ENCODE peak calls at places on chromosome 9, in six cellular contexts. W is mesenchymal stem cell, N is NCI-H2171, K is uterus, U is endothelial cell, Z is globus pallidus. T is an unnamed sample.

GRCh38 chr9:123568691-123569342 is 212.8 kb downstream of the CRB2 start:
- DNase-seq in W (no peak), N (peak), K (no peak), U (no peak), Z (no peak), T (no peak)

GRCh38 chr9:82132024-82132423 is 143.5 kb downstream of the SPATA31D1 start:
- DNase-seq in W (no peak), N (no peak), K (no peak), U (no peak), Z (no peak), T (no peak)

GRCh38 chr9:89483592-89484474 is 14.1 kb downstream of the SEMA4D start:
- DNase-seq in W (no peak), N (no peak), K (no peak), U (no peak), Z (no peak), T (no peak)

GRCh38 chr9:111389406-111389805 is 59.4 kb upstream of the OR2K2 start:
- DNase-seq in W (no peak), N (no peak), K (no peak), U (no peak), Z (no peak), T (no peak)

GRCh38 chr9:135830496-135830895 is 76.8 kb downstream of the CAMSAP1 start:
- DNase-seq in W (peak), N (no peak), K (no peak), U (no peak), Z (no peak), T (no peak)

GRCh38 chr9:121098567-121099198 is 23.9 kb downstream of the CNTRL start:
- DNase-seq in W (no peak), N (no peak), K (no peak), U (no peak), Z (no peak), T (no peak)

GRCh38 chr9:132114102-132114707 is 34.5 kb upstream of the MED27 start:
- DNase-seq in W (peak), N (no peak), K (no peak), U (peak), Z (peak), T (peak)

GRCh38 chr9:119003218-119003617 is 366.0 kb downstream of the BRINP1 start:
- DNase-seq in W (peak), N (peak), K (no peak), U (no peak), Z (no peak), T (no peak)

GRCh38 chr9:111597852-111598729 is 1.4 kb downstream of the PTGR1 start:
- DNase-seq in W (peak), N (peak), K (peak), U (peak), Z (peak), T (peak)

GRCh38 chr9:111986035-111986556 is 89.5 kb downstream of the UGCG start:
- DNase-seq in W (peak), N (no peak), K (no peak), U (no peak), Z (no peak), T (no peak)

GRCh38 chr9:806285-807156 is 35.0 kb upstream of the DMRT1 start:
- DNase-seq in W (peak), N (peak), K (no peak), U (peak), Z (peak), T (peak)

GRCh38 chr9:7226007-7226670 is 468.4 kb downstream of the KDM4C start:
- DNase-seq in W (no peak), N (no peak), K (no peak), U (no peak), Z (no peak), T (no peak)

GRCh38 chr9:133332381-133332730 is 3.6 kb downstream of the SURF6 start:
- DNase-seq in W (no peak), N (no peak), K (no peak), U (no peak), Z (no peak), T (no peak)

GRCh38 chr9:96781552-96781951 is 3.7 kb upstream of the ZNF510 start:
- DNase-seq in W (no peak), N (no peak), K (no peak), U (no peak), Z (no peak), T (no peak)

GRCh38 chr9:82410306-82410705 is 421.7 kb downstream of the SPATA31D1 start:
- DNase-seq in W (peak), N (no peak), K (no peak), U (no peak), Z (no peak), T (no peak)

GRCh38 chr9:36401179-36401740 is 1.2 kb upstream of the RNF38 start:
- DNase-seq in W (peak), N (peak), K (no peak), U (no peak), Z (peak), T (peak)

GRCh38 chr9:124017064-124017928 is 5.7 kb downstream of the LHX2 start:
- DNase-seq in W (no peak), N (no peak), K (no peak), U (no peak), Z (no peak), T (peak)

T was measured in H7.